ENCODE peak calls at places on chromosomes 12 and 14, in seven cellular contexts. V is astrocyte, R is testis, T is aorta, K is HAP-1, U is psoas muscle, G is stomach. Z is an unnamed sample.

GRCh38 chr14:22718091-22718490 is 48.4 kb upstream of the OXA1L start:
- DNase-seq in V (no peak), R (no peak), T (no peak), K (no peak), U (no peak), G (no peak), Z (no peak)

GRCh38 chr12:84779169-84779568 is 133.4 kb downstream of the SLC6A15 start:
- DNase-seq in V (no peak), R (no peak), T (no peak), K (no peak), U (no peak), G (no peak), Z (no peak)

GRCh38 chr12:32098112-32098511 is 8.5 kb upstream of the BICD1 start:
- DNase-seq in V (no peak), R (no peak), T (no peak), K (peak; percentile 68), U (no peak), G (no peak), Z (no peak)

GRCh38 chr12:80567391-80567790 is 123.4 kb downstream of the PTPRQ start:
- DNase-seq in V (no peak), R (no peak), T (no peak), K (no peak), U (no peak), G (no peak), Z (no peak)

GRCh38 chr14:80215756-80216581 is 4.7 kb upstream of the DIO2 start:
- DNase-seq in V (peak; percentile 63), R (no peak), T (no peak), K (no peak), U (peak; percentile 34), G (peak; percentile 30), Z (no peak)

GRCh38 chr12:122422769-122423257 is 344 bp upstream of the CLIP1 start:
- DNase-seq in V (peak; percentile 62), R (peak; percentile 19), T (peak; percentile 54), K (no peak), U (peak; percentile 34), G (no peak), Z (no peak)

GRCh38 chr12:126967152-126967551 is 1299.8 kb upstream of the TMEM132C start:
- DNase-seq in V (no peak), R (no peak), T (no peak), K (no peak), U (no peak), G (no peak), Z (no peak)

GRCh38 chr14:35821546-35822411 is 4.4 kb upstream of the BRMS1L start:
- DNase-seq in V (peak; percentile 6), R (no peak), T (no peak), K (peak; percentile 64), U (no peak), G (no peak), Z (no peak)

DNA sequence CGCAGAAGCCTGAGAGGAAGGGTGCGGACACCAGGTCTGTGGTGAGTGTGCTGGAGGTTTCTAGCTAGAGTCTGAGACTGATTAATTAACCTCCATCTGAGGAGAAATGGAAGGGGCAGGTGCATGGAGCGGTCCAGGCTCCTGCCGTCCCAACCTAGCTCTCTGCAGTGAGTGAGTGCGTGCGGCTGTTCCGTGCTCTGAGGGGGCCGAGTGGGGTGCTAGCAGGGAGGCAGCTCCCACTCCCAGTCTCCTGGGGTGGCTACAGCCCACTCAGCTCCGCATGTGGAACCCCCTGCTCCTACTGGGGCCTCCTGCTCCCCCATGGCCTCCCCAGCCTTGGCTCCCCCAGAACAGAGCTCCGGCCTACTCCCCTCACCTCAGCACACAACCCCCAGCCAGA is 2.9 kb downstream of the LRTM2 start:
- DNase-seq in V (no peak), R (no peak), T (no peak), K (no peak), U (no peak), G (no peak), Z (no peak)
- H3K27me3 ChIP-seq in V (peaks cover 43% of the 10 kb centered on the region), R (no peaks in the 10 kb centered on the region), T (no peaks in the 10 kb centered on the region), K (no peaks in the 10 kb centered on the region), U (peaks cover 64% of the 10 kb centered on the region), G (peaks cover 93% of the 10 kb centered on the region), Z (peaks cover 80% of the 10 kb centered on the region)

DNA sequence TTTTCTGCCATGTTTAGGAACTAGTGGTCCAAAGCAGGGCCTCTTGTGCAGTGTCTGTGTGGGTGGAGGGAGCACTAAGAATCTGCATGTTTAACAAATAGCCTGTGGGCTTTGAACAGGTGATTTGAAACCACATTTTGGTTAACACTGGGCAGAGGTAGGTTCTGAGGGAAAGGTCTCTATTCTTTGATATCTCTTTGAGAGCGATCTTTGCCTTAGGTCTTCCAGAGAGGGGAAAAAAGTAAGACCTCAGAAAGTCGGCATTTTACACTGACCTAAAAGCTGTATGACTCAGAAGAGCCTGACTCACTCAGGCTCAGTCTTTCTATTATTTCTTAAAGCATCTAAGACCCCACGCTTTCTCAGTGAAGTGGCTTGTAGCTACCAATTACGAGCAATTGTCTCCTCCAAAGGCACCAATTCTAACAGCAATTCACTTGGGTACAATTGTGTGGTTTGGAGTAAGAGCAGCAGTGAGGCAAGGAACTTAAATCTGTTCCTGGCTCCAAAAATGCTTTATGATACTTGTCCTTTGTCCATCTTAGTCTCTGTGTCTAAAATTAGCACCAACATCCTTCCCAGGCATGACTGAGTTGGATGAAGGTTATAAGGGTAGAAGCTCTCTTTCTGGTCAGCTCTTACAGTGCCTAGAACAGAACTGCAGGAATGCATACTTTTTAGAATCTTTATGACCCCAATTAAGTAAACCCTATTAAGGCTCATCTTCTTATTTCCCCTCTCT is 8.8 kb downstream of the EIF2B2 start:
- DNase-seq in V (peak; percentile 73), R (no peak), T (no peak), K (no peak), U (no peak), G (no peak), Z (peak; percentile 48)
- H3K27me3 ChIP-seq in V (no peaks in the 10 kb centered on the region), R (no peaks in the 10 kb centered on the region), T (no peaks in the 10 kb centered on the region), K (no peaks in the 10 kb centered on the region), U (no peaks in the 10 kb centered on the region), G (no peaks in the 10 kb centered on the region), Z (no peaks in the 10 kb centered on the region)

DNA sequence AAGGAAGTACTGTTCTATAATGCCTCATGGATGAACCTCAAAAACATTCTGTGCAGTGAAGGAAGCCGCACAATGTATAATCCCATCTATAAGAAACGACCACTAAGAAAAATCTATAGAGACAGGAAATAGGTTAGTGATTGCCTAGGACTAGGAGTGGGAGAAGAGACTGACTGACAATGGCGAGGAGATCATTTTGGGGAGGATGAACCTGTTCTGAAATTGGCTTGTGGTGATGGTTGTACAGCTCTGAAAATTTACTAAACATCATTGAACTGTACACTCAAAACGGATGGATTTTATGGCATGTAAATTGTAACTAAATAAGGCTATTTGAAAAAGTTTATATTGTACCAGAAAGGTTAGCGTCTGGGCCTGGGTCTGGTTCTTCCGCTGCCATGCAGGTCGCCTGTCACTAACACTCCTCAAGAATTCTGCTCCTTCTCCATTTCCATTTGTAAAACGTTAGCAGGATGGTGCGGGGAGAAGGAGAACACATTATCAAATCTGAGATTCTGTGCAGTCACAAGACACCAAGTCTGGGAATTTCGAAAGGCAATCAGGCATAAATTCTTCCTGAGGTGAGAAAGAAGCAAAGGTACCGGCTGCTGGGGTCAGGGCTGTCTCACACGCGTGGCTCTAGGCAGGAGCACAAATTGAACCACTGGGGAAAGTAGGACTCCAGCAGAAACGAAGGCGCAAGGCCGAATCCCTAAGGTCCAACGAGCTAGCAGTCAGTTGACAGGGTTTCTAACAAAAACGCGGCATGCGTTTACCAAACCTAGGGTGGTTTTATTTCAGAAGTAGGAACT is 845 bp upstream of the COCH start:
- DNase-seq in V (no peak), R (no peak), T (no peak), K (no peak), U (no peak), G (no peak), Z (no peak)
- H3K27me3 ChIP-seq in V (peaks cover 33% of the 10 kb centered on the region), R (no peaks in the 10 kb centered on the region), T (no peaks in the 10 kb centered on the region), K (no peaks in the 10 kb centered on the region), U (peaks cover 59% of the 10 kb centered on the region), G (peaks cover 64% of the 10 kb centered on the region), Z (peaks cover 20% of the 10 kb centered on the region)

GRCh38 chr12:68349921-68350606 is 17.9 kb upstream of the MDM1 start:
- DNase-seq in V (no peak), R (no peak), T (no peak), K (no peak), U (no peak), G (no peak), Z (no peak)
- H3K27me3 ChIP-seq in V (no peaks in the 10 kb centered on the region), R (no peaks in the 10 kb centered on the region), T (no peaks in the 10 kb centered on the region), K (peaks cover 10% of the 10 kb centered on the region), U (no peaks in the 10 kb centered on the region), G (no peaks in the 10 kb centered on the region), Z (no peaks in the 10 kb centered on the region)

GRCh38 chr12:1534708-1535107 is 59.7 kb downstream of the FBXL14 start:
- DNase-seq in V (no peak), R (no peak), T (no peak), K (no peak), U (no peak), G (no peak), Z (no peak)

GRCh38 chr12:1532367-1532752 is 62.0 kb downstream of the FBXL14 start:
- DNase-seq in V (no peak), R (no peak), T (no peak), K (peak; percentile 17), U (no peak), G (no peak), Z (no peak)

GRCh38 chr12:1532796-1533195 is 61.6 kb downstream of the FBXL14 start:
- DNase-seq in V (no peak), R (no peak), T (no peak), K (no peak), U (no peak), G (no peak), Z (no peak)

GRCh38 chr12:1533205-1533601 is 61.2 kb downstream of the FBXL14 start:
- DNase-seq in V (peak; percentile 27), R (no peak), T (no peak), K (no peak), U (no peak), G (no peak), Z (no peak)

DNA sequence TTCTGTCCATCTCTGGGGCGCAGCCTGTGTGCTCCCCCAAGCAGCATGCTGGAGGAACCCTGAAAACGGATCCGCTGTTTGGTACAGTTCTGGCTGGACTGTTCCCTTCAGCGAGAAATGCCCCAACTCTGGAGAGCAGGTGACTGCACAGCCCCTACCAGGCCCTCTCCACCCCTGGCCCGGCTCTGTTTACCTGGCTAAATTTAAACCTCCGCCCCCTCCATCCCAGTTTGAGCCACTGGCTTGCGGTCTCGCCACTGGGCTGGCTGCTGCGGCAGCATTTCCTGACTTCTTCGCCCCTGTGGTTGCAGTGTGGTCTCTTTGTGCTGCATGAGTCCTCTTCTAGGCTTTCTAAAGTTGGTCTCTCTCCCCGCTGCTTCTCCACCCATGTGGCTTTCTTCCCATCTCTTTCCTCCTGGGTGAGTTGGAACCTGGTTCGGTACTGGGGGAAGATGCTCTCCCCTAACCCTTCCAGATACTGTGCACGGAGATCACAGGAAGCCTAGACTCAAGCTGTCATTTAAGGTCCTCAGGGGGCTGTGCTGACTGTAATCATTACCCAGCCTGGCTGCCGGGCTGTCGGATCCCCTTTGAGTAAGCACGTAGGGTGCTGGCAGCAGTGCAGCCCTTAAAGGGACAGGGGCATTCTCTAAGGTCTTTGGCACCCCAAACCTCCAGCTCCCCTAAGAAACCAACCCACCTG is 60.6 kb downstream of the FBXL14 start:
- DNase-seq in V (peak; percentile 88), R (no peak), T (no peak), K (no peak), U (no peak), G (no peak), Z (no peak)
- H3K27me3 ChIP-seq in V (peaks cover 10% of the 10 kb centered on the region), R (no peaks in the 10 kb centered on the region), T (no peaks in the 10 kb centered on the region), K (no peaks in the 10 kb centered on the region), U (peaks cover 67% of the 10 kb centered on the region), G (peaks cover 95% of the 10 kb centered on the region), Z (peaks cover 16% of the 10 kb centered on the region)